ENCODE peak calls at places on chromosomes 5 and 9, in four cellular contexts. One of them, this sample, is unnamed.

GRCh38 chr9:121220996-121221671 is 19.5 kb upstream of the RAB14 start:
- DNase-seq in SK-N-SH: no peak
- DNase-seq in K562: no peak
- DNase-seq in GM12878: no peak
- DNase-seq in this sample: peak

GRCh38 chr5:143594913-143595818 is 191.7 kb upstream of the NR3C1 start:
- DNase-seq in SK-N-SH: no peak
- DNase-seq in K562: no peak
- DNase-seq in GM12878: no peak
- DNase-seq in this sample: no peak

GRCh38 chr9:33429256-33430080 is 17.9 kb downstream of the AQP3 start:
- DNase-seq in SK-N-SH: no peak
- DNase-seq in K562: no peak
- DNase-seq in GM12878: no peak
- DNase-seq in this sample: no peak

GRCh38 chr5:63085551-63085950 is 506.9 kb downstream of the LRRC70 start:
- DNase-seq in SK-N-SH: peak
- DNase-seq in K562: no peak
- DNase-seq in GM12878: no peak
- DNase-seq in this sample: no peak

GRCh38 chr5:158642852-158643251 is 456.9 kb downstream of the EBF1 start:
- DNase-seq in SK-N-SH: no peak
- DNase-seq in K562: no peak
- DNase-seq in GM12878: no peak
- DNase-seq in this sample: no peak

GRCh38 chr9:71760901-71761300 is 7.4 kb downstream of the CEMIP2 start:
- DNase-seq in SK-N-SH: no peak
- DNase-seq in K562: no peak
- DNase-seq in GM12878: no peak
- DNase-seq in this sample: no peak

GRCh38 chr5:71883745-71884103 is 164.6 kb downstream of the CARTPT start:
- DNase-seq in SK-N-SH: no peak
- DNase-seq in K562: no peak
- DNase-seq in GM12878: no peak
- DNase-seq in this sample: no peak

GRCh38 chr5:67693956-67694564 is 497.5 kb upstream of the CD180 start:
- DNase-seq in SK-N-SH: no peak
- DNase-seq in K562: no peak
- DNase-seq in GM12878: no peak
- DNase-seq in this sample: no peak

GRCh38 chr9:114385412-114386181 is 2.2 kb downstream of the AKNA start:
- DNase-seq in SK-N-SH: no peak
- DNase-seq in K562: no peak
- DNase-seq in GM12878: peak
- DNase-seq in this sample: no peak

GRCh38 chr5:157347301-157348048 is 81.6 kb downstream of the CYFIP2 start:
- DNase-seq in SK-N-SH: no peak
- DNase-seq in K562: no peak
- DNase-seq in GM12878: no peak
- DNase-seq in this sample: no peak

GRCh38 chr5:65818592-65818991 is 96.6 kb downstream of the NLN start:
- DNase-seq in SK-N-SH: peak
- DNase-seq in K562: no peak
- DNase-seq in GM12878: no peak
- DNase-seq in this sample: no peak

GRCh38 chr9:107739601-107740082 is 250.1 kb upstream of the KLF4 start:
- DNase-seq in SK-N-SH: no peak
- DNase-seq in K562: no peak
- DNase-seq in GM12878: no peak
- DNase-seq in this sample: no peak

GRCh38 chr5:61177070-61177469 is 14.8 kb upstream of the SMIM15 start:
- DNase-seq in SK-N-SH: no peak
- DNase-seq in K562: no peak
- DNase-seq in GM12878: no peak
- DNase-seq in this sample: no peak

GRCh38 chr9:128141604-128142003 is 7.6 kb upstream of the LCN2 start:
- DNase-seq in SK-N-SH: no peak
- DNase-seq in K562: no peak
- DNase-seq in GM12878: no peak
- DNase-seq in this sample: no peak

GRCh38 chr9:116282598-116282997 is 129.0 kb downstream of the PAPPA start:
- DNase-seq in SK-N-SH: no peak
- DNase-seq in K562: no peak
- DNase-seq in GM12878: no peak
- DNase-seq in this sample: no peak

GRCh38 chr5:74311961-74312360 is 328.6 kb downstream of the ENC1 start:
- DNase-seq in SK-N-SH: no peak
- DNase-seq in K562: no peak
- DNase-seq in GM12878: no peak
- DNase-seq in this sample: no peak

GRCh38 chr9:122342323-122343050 is 28.3 kb upstream of the PTGS1 start:
- DNase-seq in SK-N-SH: no peak
- DNase-seq in K562: no peak
- DNase-seq in GM12878: no peak
- DNase-seq in this sample: no peak

DNA sequence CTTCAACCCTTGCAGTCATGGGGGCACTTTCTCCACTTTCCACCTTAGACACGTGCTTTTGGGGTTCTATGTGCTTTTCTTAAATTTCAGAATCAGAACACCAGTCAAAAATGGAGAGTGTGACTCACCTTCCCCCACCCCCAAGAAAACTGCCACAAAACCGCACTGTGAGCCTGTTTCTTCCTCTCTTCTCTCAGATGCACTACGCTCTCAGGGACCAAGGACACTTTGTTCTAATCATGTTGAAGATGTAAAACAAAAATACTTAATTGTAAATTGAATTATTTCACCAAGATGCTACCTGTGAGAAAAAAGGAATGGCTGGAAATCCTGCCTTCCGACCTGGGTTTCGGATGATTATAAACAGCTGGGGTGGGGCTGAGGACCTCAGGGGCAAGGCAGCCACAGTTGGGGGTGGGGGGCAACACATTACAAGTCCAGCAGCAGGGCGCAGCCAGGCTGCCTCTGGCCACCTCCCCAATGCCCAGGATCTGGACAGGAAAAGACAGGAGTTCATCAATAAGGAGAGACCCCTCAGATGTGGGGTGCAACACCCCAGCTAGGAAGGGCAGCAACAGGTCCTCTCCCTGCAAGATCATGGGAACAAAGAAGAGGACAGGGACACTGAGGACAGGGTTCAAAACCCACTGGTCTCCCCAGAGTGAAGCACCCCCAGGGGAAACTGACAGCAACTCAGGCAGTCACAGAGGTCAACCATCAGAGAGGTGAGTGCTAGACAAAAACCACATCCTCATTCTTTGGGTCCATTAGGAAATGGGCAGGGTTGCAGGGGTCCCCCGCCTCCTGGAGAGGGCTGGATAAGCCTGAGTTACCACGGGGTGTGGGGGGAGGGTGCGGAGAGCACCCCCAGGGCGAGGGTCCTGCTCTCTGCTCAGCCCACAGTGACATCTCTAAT is 33.7 kb downstream of the SEMA4D start:
- DNase-seq in SK-N-SH: no peak
- DNase-seq in K562: no peak
- DNase-seq in GM12878: peak
- DNase-seq in this sample: no peak
- TF ChIP-seq NRF1 in SK-N-SH: no peak
- TF ChIP-seq NRF1 in K562: no peak
- TF ChIP-seq NRF1 in GM12878: no peak
- TF ChIP-seq NRF1 in this sample: no peak

GRCh38 chr5:37086466-37087178 is 162.6 kb downstream of the CPLANE1 start:
- DNase-seq in SK-N-SH: no peak
- DNase-seq in K562: peak
- DNase-seq in GM12878: no peak
- DNase-seq in this sample: peak
- TF ChIP-seq NRF1 in SK-N-SH: no peak
- TF ChIP-seq NRF1 in K562: no peak
- TF ChIP-seq NRF1 in GM12878: no peak
- TF ChIP-seq NRF1 in this sample: no peak

GRCh38 chr9:22452415-22453010 is 5.9 kb downstream of the DMRTA1 start:
- DNase-seq in SK-N-SH: no peak
- DNase-seq in K562: no peak
- DNase-seq in GM12878: no peak
- DNase-seq in this sample: no peak
- TF ChIP-seq NRF1 in SK-N-SH: no peak
- TF ChIP-seq NRF1 in K562: no peak
- TF ChIP-seq NRF1 in GM12878: no peak
- TF ChIP-seq NRF1 in this sample: no peak

GRCh38 chr5:171891150-171891549 is 105.5 kb downstream of the SMIM23 start:
- DNase-seq in SK-N-SH: no peak
- DNase-seq in K562: no peak
- DNase-seq in GM12878: no peak
- DNase-seq in this sample: no peak

GRCh38 chr5:171891595-171891994 is 106.0 kb downstream of the SMIM23 start:
- DNase-seq in SK-N-SH: no peak
- DNase-seq in K562: no peak
- DNase-seq in GM12878: no peak
- DNase-seq in this sample: no peak

GRCh38 chr5:171895076-171895475 is 109.5 kb downstream of the SMIM23 start:
- DNase-seq in SK-N-SH: no peak
- DNase-seq in K562: no peak
- DNase-seq in GM12878: no peak
- DNase-seq in this sample: no peak

GRCh38 chr5:171897231-171897630 is 109.2 kb downstream of the FBXW11 start:
- DNase-seq in SK-N-SH: no peak
- DNase-seq in K562: no peak
- DNase-seq in GM12878: no peak
- DNase-seq in this sample: no peak

GRCh38 chr5:171893290-171893890 is 107.8 kb downstream of the SMIM23 start:
- DNase-seq in SK-N-SH: no peak
- DNase-seq in K562: no peak
- DNase-seq in GM12878: no peak
- DNase-seq in this sample: no peak
- TF ChIP-seq NRF1 in SK-N-SH: no peak
- TF ChIP-seq NRF1 in K562: no peak
- TF ChIP-seq NRF1 in GM12878: no peak
- TF ChIP-seq NRF1 in this sample: no peak

GRCh38 chr9:94975480-94976452 is 249.3 kb downstream of the AOPEP start:
- DNase-seq in SK-N-SH: no peak
- DNase-seq in K562: no peak
- DNase-seq in GM12878: no peak
- DNase-seq in this sample: no peak
- TF ChIP-seq NRF1 in SK-N-SH: no peak
- TF ChIP-seq NRF1 in K562: no peak
- TF ChIP-seq NRF1 in GM12878: no peak
- TF ChIP-seq NRF1 in this sample: no peak

DNA sequence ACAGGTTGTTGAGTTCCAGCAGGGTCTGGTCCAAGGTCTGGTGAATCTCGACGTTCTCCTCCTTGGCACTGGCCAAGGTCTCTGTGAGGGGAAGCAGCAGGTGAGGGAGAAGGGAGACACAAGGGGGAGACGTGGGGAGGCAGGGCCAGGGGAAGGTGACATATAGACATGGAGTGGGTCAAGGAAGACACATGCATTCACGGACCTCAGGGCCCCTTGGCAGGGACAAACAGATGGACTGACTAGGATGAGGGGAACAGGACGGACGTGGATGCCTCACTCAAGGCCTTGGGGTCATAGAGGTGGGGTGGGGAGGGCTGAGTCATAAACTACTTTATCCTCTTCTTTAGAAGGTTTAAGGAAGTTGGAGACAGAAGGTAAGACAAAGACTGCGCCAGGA is 7.6 kb downstream of the TPM2 start:
- DNase-seq in SK-N-SH: no peak
- DNase-seq in K562: no peak
- DNase-seq in GM12878: no peak
- DNase-seq in this sample: no peak
- TF ChIP-seq NRF1 in SK-N-SH: no peak
- TF ChIP-seq NRF1 in K562: no peak
- TF ChIP-seq NRF1 in GM12878: no peak
- TF ChIP-seq NRF1 in this sample: no peak

GRCh38 chr9:19517202-19517942 is 108.6 kb downstream of the ACER2 start:
- DNase-seq in SK-N-SH: peak
- DNase-seq in K562: peak
- DNase-seq in GM12878: no peak
- DNase-seq in this sample: peak
- TF ChIP-seq NRF1 in SK-N-SH: no peak
- TF ChIP-seq NRF1 in K562: no peak
- TF ChIP-seq NRF1 in GM12878: no peak
- TF ChIP-seq NRF1 in this sample: no peak